ENCODE peak calls at places on chromosomes 13 and 19, in eight cellular contexts. N is activated CD4-positive, alpha-beta T cell treated with anti-CD3 and anti-CD28 coated beads for 24 hours; I is foreskin fibroblast; Q is Right ventricle myocardium inferior; P is stimulated activated CD4-positive, alpha-beta T cell treated with anti-CD3 and anti-CD28 coated beads, TNF-alpha, amount 100 ng/mL, for 4 hours; E is cardiac fibroblast; V is psoas muscle; Z is Kasumi-1. C is an unnamed sample.

GRCh38 chr13:76335463-76335862 is 550.7 kb downstream of the KCTD12 start:
- DNase-seq in N (no peak), I (no peak), Q (no peak), P (no peak), E (no peak), V (no peak), Z (no peak), C (no peak)

GRCh38 chr19:19409235-19410030 is 4.0 kb downstream of the GATAD2A start:
- DNase-seq in N (no peak), I (no peak), Q (no peak), P (no peak), E (no peak), V (no peak), Z (no peak), C (no peak)

GRCh38 chr13:96671073-96671472 is 323.2 kb downstream of the OXGR1 start:
- DNase-seq in N (no peak), I (no peak), Q (no peak), P (no peak), E (no peak), V (no peak), Z (no peak), C (no peak)

GRCh38 chr13:113754691-113755090 is 4.3 kb upstream of the TMEM255B start:
- DNase-seq in N (no peak), I (no peak), Q (peak), P (no peak), E (no peak), V (no peak), Z (no peak), C (no peak)

GRCh38 chr19:16588089-16588823 is 16.0 kb upstream of the SLC35E1 start:
- DNase-seq in N (no peak), I (no peak), Q (peak), P (no peak), E (peak), V (peak), Z (peak), C (no peak)

GRCh38 chr19:53664760-53665159 is 33.0 kb downstream of the DPRX start:
- DNase-seq in N (no peak), I (no peak), Q (no peak), P (no peak), E (no peak), V (no peak), Z (no peak), C (no peak)

GRCh38 chr19:10654610-10655456 is 687 bp downstream of the ILF3 start:
- DNase-seq in N (peak), I (no peak), Q (peak), P (no peak), E (peak), V (peak), Z (peak), C (peak)

GRCh38 chr13:113584870-113585671 is 518 bp downstream of the TFDP1 start:
- DNase-seq in N (no peak), I (peak), Q (peak), P (peak), E (no peak), V (peak), Z (no peak), C (no peak)

GRCh38 chr13:91714726-91715334 is 316.4 kb downstream of the GPC5 start:
- DNase-seq in N (no peak), I (no peak), Q (no peak), P (no peak), E (no peak), V (no peak), Z (no peak), C (no peak)